ENCODE peak calls at places on chromosomes 7 and 10, in six cellular contexts. One of them, this sample, is unnamed.
A peak's percentile ranks its signal among the peaks of the same experiment; 100 is the strongest.

GRCh38 chr10:64537931-64538330 is 1016.7 kb downstream of the REEP3 start:
- DNase-seq in fibroblast of villous mesenchyme: no peak
- DNase-seq in bronchial epithelial cell: no peak
- DNase-seq in ovary: no peak
- DNase-seq in spleen: no peak
- DNase-seq in AG04450: no peak
- DNase-seq in this sample: no peak

GRCh38 chr10:77321868-77322267 is 315.7 kb downstream of the KCNMA1 start:
- DNase-seq in fibroblast of villous mesenchyme: no peak
- DNase-seq in bronchial epithelial cell: no peak
- DNase-seq in ovary: no peak
- DNase-seq in spleen: no peak
- DNase-seq in AG04450: no peak
- DNase-seq in this sample: no peak

GRCh38 chr10:86439544-86439943 is 72.9 kb upstream of the GRID1 start:
- DNase-seq in fibroblast of villous mesenchyme: peak; percentile 91
- DNase-seq in bronchial epithelial cell: peak; percentile 67
- DNase-seq in ovary: peak; percentile 65
- DNase-seq in spleen: no peak
- DNase-seq in AG04450: peak; percentile 87
- DNase-seq in this sample: no peak

GRCh38 chr10:33252794-33253203 is 81.7 kb downstream of the NRP1 start:
- DNase-seq in fibroblast of villous mesenchyme: peak; percentile 83
- DNase-seq in bronchial epithelial cell: peak; percentile 89
- DNase-seq in ovary: no peak
- DNase-seq in spleen: no peak
- DNase-seq in AG04450: peak; percentile 48
- DNase-seq in this sample: no peak

GRCh38 chr7:41238851-41239331 is 464.0 kb downstream of the INHBA start:
- DNase-seq in fibroblast of villous mesenchyme: peak; percentile 17
- DNase-seq in bronchial epithelial cell: peak; percentile 76
- DNase-seq in ovary: no peak
- DNase-seq in spleen: no peak
- DNase-seq in AG04450: no peak
- DNase-seq in this sample: no peak

GRCh38 chr10:13106387-13106786 is 6.4 kb downstream of the OPTN start:
- DNase-seq in fibroblast of villous mesenchyme: no peak
- DNase-seq in bronchial epithelial cell: no peak
- DNase-seq in ovary: no peak
- DNase-seq in spleen: no peak
- DNase-seq in AG04450: no peak
- DNase-seq in this sample: no peak

GRCh38 chr10:36182059-36182654 is 540.1 kb upstream of the FZD8 start:
- DNase-seq in fibroblast of villous mesenchyme: peak; percentile 49
- DNase-seq in bronchial epithelial cell: no peak
- DNase-seq in ovary: no peak
- DNase-seq in spleen: no peak
- DNase-seq in AG04450: no peak
- DNase-seq in this sample: no peak

GRCh38 chr7:42736931-42737330 is 174.9 kb downstream of the C7orf25 start:
- DNase-seq in fibroblast of villous mesenchyme: no peak
- DNase-seq in bronchial epithelial cell: peak; percentile 21
- DNase-seq in ovary: no peak
- DNase-seq in spleen: no peak
- DNase-seq in AG04450: no peak
- DNase-seq in this sample: no peak

GRCh38 chr7:128215739-128216138 is 25.3 kb upstream of the LEP start:
- DNase-seq in fibroblast of villous mesenchyme: peak; percentile 18
- DNase-seq in bronchial epithelial cell: no peak
- DNase-seq in ovary: no peak
- DNase-seq in spleen: no peak
- DNase-seq in AG04450: no peak
- DNase-seq in this sample: no peak

GRCh38 chr7:157018997-157019591 is 8.6 kb upstream of the MNX1 start:
- DNase-seq in fibroblast of villous mesenchyme: no peak
- DNase-seq in bronchial epithelial cell: no peak
- DNase-seq in ovary: no peak
- DNase-seq in spleen: peak; percentile 66
- DNase-seq in AG04450: no peak
- DNase-seq in this sample: no peak

GRCh38 chr7:98870071-98870651 is 347 bp upstream of the TMEM130 start:
- DNase-seq in fibroblast of villous mesenchyme: no peak
- DNase-seq in bronchial epithelial cell: peak; percentile 26
- DNase-seq in ovary: no peak
- DNase-seq in spleen: peak; percentile 88
- DNase-seq in AG04450: no peak
- DNase-seq in this sample: peak; percentile 70

GRCh38 chr7:102891693-102892261 is 21.0 kb upstream of the LRRC17 start:
- DNase-seq in fibroblast of villous mesenchyme: peak; percentile 74
- DNase-seq in bronchial epithelial cell: peak; percentile 83
- DNase-seq in ovary: peak; percentile 61
- DNase-seq in spleen: no peak
- DNase-seq in AG04450: peak; percentile 61
- DNase-seq in this sample: no peak

GRCh38 chr7:95180-95862 is 97.0 kb upstream of the FAM20C start:
- DNase-seq in fibroblast of villous mesenchyme: no peak
- DNase-seq in bronchial epithelial cell: peak; percentile 44
- DNase-seq in ovary: no peak
- DNase-seq in spleen: no peak
- DNase-seq in AG04450: peak; percentile 23
- DNase-seq in this sample: no peak

GRCh38 chr7:73705551-73705920 is 13.9 kb downstream of the STX1A start:
- DNase-seq in fibroblast of villous mesenchyme: no peak
- DNase-seq in bronchial epithelial cell: peak; percentile 47
- DNase-seq in ovary: no peak
- DNase-seq in spleen: no peak
- DNase-seq in AG04450: no peak
- DNase-seq in this sample: no peak
- TF ChIP-seq CTCF in fibroblast of villous mesenchyme: no peak
- TF ChIP-seq CTCF in bronchial epithelial cell: no peak
- TF ChIP-seq CTCF in ovary: no peak
- TF ChIP-seq CTCF in spleen: no peak
- TF ChIP-seq CTCF in AG04450: no peak
- TF ChIP-seq CTCF in this sample: no peak

DNA sequence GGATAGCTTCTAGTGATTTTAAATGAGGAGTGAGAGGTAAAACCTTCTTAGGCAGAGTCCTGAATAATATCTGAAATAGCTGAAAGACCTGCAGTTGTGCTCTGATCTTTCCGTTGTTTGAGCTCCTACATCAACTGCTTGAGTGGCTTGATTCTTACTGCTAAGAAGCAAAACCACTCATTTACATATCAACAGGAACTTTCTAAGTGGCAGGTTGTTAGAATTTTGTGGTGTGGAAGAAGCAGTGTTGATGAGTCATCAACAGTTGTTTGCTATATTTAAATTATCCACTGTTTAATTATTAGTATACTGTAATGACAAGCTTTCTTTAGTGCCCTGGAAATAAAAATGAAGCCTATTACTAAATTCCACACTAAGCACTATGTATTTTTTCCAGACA is 689.5 kb downstream of the DNAJB9 start:
- DNase-seq in fibroblast of villous mesenchyme: no peak
- DNase-seq in bronchial epithelial cell: peak; percentile 25
- DNase-seq in ovary: no peak
- DNase-seq in spleen: no peak
- DNase-seq in AG04450: no peak
- DNase-seq in this sample: no peak
- TF ChIP-seq CTCF in fibroblast of villous mesenchyme: no peak
- TF ChIP-seq CTCF in bronchial epithelial cell: no peak
- TF ChIP-seq CTCF in ovary: no peak
- TF ChIP-seq CTCF in spleen: no peak
- TF ChIP-seq CTCF in AG04450: no peak
- TF ChIP-seq CTCF in this sample: no peak

DNA sequence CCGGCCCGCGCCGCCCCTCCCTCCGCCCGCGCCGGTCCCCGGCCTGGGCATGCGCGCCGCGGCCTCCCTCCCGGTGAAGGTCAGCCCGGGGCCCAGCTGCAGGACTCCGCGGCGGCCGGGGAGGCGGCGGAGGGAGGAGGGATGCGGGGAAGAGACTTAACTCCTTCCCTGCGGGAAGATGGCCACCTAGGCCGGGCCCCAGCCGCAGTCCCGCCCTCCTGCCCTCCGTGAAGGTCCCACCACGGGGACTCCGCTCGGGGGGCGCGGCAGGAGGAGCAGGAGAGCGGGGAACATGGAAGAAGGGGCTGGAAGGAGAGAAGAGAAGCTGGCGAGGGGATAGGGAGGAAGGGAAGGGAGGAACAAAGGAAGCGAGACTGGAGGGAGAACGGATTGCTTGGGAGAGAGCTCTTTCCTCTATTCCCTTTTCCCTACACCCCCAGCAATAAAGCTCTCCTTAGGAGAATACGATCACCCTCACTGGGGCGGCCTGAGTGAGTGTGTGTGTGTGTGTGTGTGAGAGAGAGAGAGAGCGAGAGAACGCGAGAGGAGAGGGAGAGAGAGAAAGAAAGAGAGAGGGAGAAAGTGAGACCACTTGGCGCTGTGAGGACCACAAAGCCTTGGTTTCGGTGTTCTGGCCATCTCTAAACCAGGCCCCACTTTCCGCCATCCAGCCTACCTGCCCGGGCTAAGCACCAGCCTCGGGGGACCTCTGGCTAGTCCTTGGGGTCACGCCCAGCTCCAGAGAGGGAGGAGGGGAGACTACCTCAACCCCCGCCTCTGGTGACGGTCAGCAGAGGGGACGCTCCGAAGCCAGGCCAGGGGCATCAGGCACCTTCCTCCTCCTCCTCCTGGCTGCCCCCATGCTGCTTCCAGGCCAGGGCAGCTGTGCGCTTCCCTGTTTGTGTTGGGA is 3.7 kb upstream of the SMARCD3 start:
- DNase-seq in fibroblast of villous mesenchyme: peak; percentile 74
- DNase-seq in bronchial epithelial cell: peak; percentile 9
- DNase-seq in ovary: peak; percentile 82
- DNase-seq in spleen: no peak
- DNase-seq in AG04450: peak; percentile 33
- DNase-seq in this sample: no peak
- TF ChIP-seq CTCF in fibroblast of villous mesenchyme: no peak
- TF ChIP-seq CTCF in bronchial epithelial cell: no peak
- TF ChIP-seq CTCF in ovary: no peak
- TF ChIP-seq CTCF in spleen: no peak
- TF ChIP-seq CTCF in AG04450: no peak
- TF ChIP-seq CTCF in this sample: no peak

GRCh38 chr7:97844036-97844435 is 28.2 kb downstream of the ASNS start:
- DNase-seq in fibroblast of villous mesenchyme: no peak
- DNase-seq in bronchial epithelial cell: no peak
- DNase-seq in ovary: no peak
- DNase-seq in spleen: no peak
- DNase-seq in AG04450: no peak
- DNase-seq in this sample: no peak
- TF ChIP-seq CTCF in fibroblast of villous mesenchyme: no peak
- TF ChIP-seq CTCF in bronchial epithelial cell: no peak
- TF ChIP-seq CTCF in ovary: no peak
- TF ChIP-seq CTCF in spleen: no peak
- TF ChIP-seq CTCF in AG04450: peak; percentile 16
- TF ChIP-seq CTCF in this sample: peak; percentile 5

GRCh38 chr10:5948999-5949759 is 28.2 kb downstream of the IL15RA start:
- DNase-seq in fibroblast of villous mesenchyme: peak; percentile 79
- DNase-seq in bronchial epithelial cell: peak; percentile 59
- DNase-seq in ovary: peak; percentile 69
- DNase-seq in spleen: no peak
- DNase-seq in AG04450: peak; percentile 36
- DNase-seq in this sample: no peak
- TF ChIP-seq CTCF in fibroblast of villous mesenchyme: peak; percentile 72
- TF ChIP-seq CTCF in bronchial epithelial cell: peak; percentile 61
- TF ChIP-seq CTCF in ovary: peak; percentile 25
- TF ChIP-seq CTCF in spleen: no peak
- TF ChIP-seq CTCF in AG04450: peak; percentile 70
- TF ChIP-seq CTCF in this sample: peak; percentile 45

GRCh38 chr10:79399242-79399831 is 46.1 kb downstream of the ZCCHC24 start:
- DNase-seq in fibroblast of villous mesenchyme: peak; percentile 99
- DNase-seq in bronchial epithelial cell: peak; percentile 20
- DNase-seq in ovary: peak; percentile 94
- DNase-seq in spleen: peak; percentile 86
- DNase-seq in AG04450: peak; percentile 92
- DNase-seq in this sample: no peak
- TF ChIP-seq CTCF in fibroblast of villous mesenchyme: no peak
- TF ChIP-seq CTCF in bronchial epithelial cell: no peak
- TF ChIP-seq CTCF in ovary: peak; percentile 26
- TF ChIP-seq CTCF in spleen: no peak
- TF ChIP-seq CTCF in AG04450: no peak
- TF ChIP-seq CTCF in this sample: no peak

DNA sequence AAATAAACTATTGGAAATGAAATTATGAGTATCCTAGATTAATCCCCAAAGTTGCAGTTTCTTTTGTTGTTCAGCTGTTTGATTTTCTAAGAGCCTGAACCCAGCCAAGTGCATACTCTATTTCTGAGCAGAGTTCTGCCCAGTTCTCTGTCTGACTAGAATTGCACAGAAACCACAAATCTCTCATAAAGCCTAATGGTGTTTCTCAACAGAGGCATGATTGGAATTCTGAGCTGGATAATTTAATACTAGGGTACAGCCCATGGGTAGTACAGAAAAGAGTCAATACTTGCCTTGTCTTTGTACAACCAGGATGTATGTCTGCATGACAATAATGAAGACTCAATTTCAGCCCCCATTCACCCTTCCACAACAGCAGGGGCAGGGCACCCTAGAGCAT is 114.3 kb downstream of the NPSR1 start:
- DNase-seq in fibroblast of villous mesenchyme: no peak
- DNase-seq in bronchial epithelial cell: no peak
- DNase-seq in ovary: no peak
- DNase-seq in spleen: no peak
- DNase-seq in AG04450: no peak
- DNase-seq in this sample: no peak
- TF ChIP-seq CTCF in fibroblast of villous mesenchyme: no peak
- TF ChIP-seq CTCF in bronchial epithelial cell: no peak
- TF ChIP-seq CTCF in ovary: no peak
- TF ChIP-seq CTCF in spleen: no peak
- TF ChIP-seq CTCF in AG04450: no peak
- TF ChIP-seq CTCF in this sample: no peak

GRCh38 chr10:359093-359492 is 223.8 kb downstream of the ZMYND11 start:
- DNase-seq in fibroblast of villous mesenchyme: no peak
- DNase-seq in bronchial epithelial cell: no peak
- DNase-seq in ovary: no peak
- DNase-seq in spleen: peak; percentile 38
- DNase-seq in AG04450: no peak
- DNase-seq in this sample: no peak

GRCh38 chr10:354901-355617 is 219.8 kb downstream of the ZMYND11 start:
- DNase-seq in fibroblast of villous mesenchyme: no peak
- DNase-seq in bronchial epithelial cell: no peak
- DNase-seq in ovary: no peak
- DNase-seq in spleen: peak; percentile 55
- DNase-seq in AG04450: no peak
- DNase-seq in this sample: no peak

GRCh38 chr10:359762-360161 is 224.5 kb downstream of the ZMYND11 start:
- DNase-seq in fibroblast of villous mesenchyme: no peak
- DNase-seq in bronchial epithelial cell: no peak
- DNase-seq in ovary: no peak
- DNase-seq in spleen: peak; percentile 19
- DNase-seq in AG04450: no peak
- DNase-seq in this sample: no peak

GRCh38 chr10:357201-357950 is 222.1 kb downstream of the ZMYND11 start:
- DNase-seq in fibroblast of villous mesenchyme: no peak
- DNase-seq in bronchial epithelial cell: no peak
- DNase-seq in ovary: no peak
- DNase-seq in spleen: peak; percentile 70
- DNase-seq in AG04450: no peak
- DNase-seq in this sample: no peak

GRCh38 chr10:356452-356851 is 221.2 kb downstream of the ZMYND11 start:
- DNase-seq in fibroblast of villous mesenchyme: no peak
- DNase-seq in bronchial epithelial cell: no peak
- DNase-seq in ovary: no peak
- DNase-seq in spleen: peak; percentile 64
- DNase-seq in AG04450: no peak
- DNase-seq in this sample: no peak
- TF ChIP-seq CTCF in fibroblast of villous mesenchyme: no peak
- TF ChIP-seq CTCF in bronchial epithelial cell: no peak
- TF ChIP-seq CTCF in ovary: no peak
- TF ChIP-seq CTCF in spleen: no peak
- TF ChIP-seq CTCF in AG04450: no peak
- TF ChIP-seq CTCF in this sample: no peak

This sample was measured in GM06990.